ENCODE peak calls at places on chromosomes 1 and 21, in four cellular contexts. X, W, C and B are unnamed samples.

GRCh38 chr1:56411484-56412180 is 167.7 kb downstream of the PLPP3 start:
- DNase-seq in X (no peak), W (no peak), C (peak), B (no peak)

GRCh38 chr1:53448241-53448841 is 10.9 kb upstream of the DMRTB1 start:
- DNase-seq in X (no peak), W (no peak), C (no peak), B (no peak)

GRCh38 chr1:60160141-60160540 is 86.6 kb upstream of the C1orf87 start:
- DNase-seq in X (no peak), W (no peak), C (no peak), B (no peak)

GRCh38 chr1:223444411-223444810 is 51.2 kb downstream of the CCDC185 start:
- DNase-seq in X (no peak), W (no peak), C (no peak), B (no peak)

GRCh38 chr1:119988316-119989067 is 81.0 kb downstream of the NOTCH2 start:
- DNase-seq in X (no peak), W (no peak), C (no peak), B (no peak)

GRCh38 chr21:44449473-44450363 is 5.6 kb upstream of the LRRC3 start:
- DNase-seq in X (no peak), W (no peak), C (peak), B (no peak)

GRCh38 chr1:112704511-112704907 is 2.4 kb downstream of the RHOC start:
- DNase-seq in X (no peak), W (no peak), C (no peak), B (no peak)

GRCh38 chr1:21939650-21940374 is 2.7 kb upstream of the HSPG2 start:
- DNase-seq in X (no peak), W (peak), C (peak), B (peak)

GRCh38 chr1:154730251-154730650 is 122.3 kb upstream of the ADAR start:
- DNase-seq in X (no peak), W (no peak), C (no peak), B (no peak)

GRCh38 chr1:29239142-29239541 is 2.8 kb downstream of the PTPRU start:
- DNase-seq in X (no peak), W (no peak), C (no peak), B (peak)

GRCh38 chr1:234533034-234533571 is 54.1 kb upstream of the TARBP1 start:
- DNase-seq in X (no peak), W (peak), C (peak), B (peak)

GRCh38 chr1:12152106-12152891 is 14.5 kb upstream of the TNFRSF1B start:
- DNase-seq in X (no peak), W (no peak), C (no peak), B (no peak)

GRCh38 chr1:58903450-58904298 is 119.8 kb upstream of the JUN start:
- DNase-seq in X (peak), W (peak), C (peak), B (peak)

GRCh38 chr1:78491311-78492071 is 717 bp downstream of the PTGFR start:
- DNase-seq in X (peak), W (peak), C (peak), B (peak)

GRCh38 chr1:13550663-13551062 is 33.0 kb upstream of the PDPN start:
- DNase-seq in X (no peak), W (no peak), C (no peak), B (no peak)

GRCh38 chr1:40980453-40981121 is 1.1 kb downstream of the CTPS1 start:
- DNase-seq in X (no peak), W (no peak), C (no peak), B (peak)

GRCh38 chr1:192830596-192831241 is 21.9 kb downstream of the RGS2 start:
- DNase-seq in X (no peak), W (no peak), C (no peak), B (no peak)

GRCh38 chr1:116076831-116077230 is 34.4 kb upstream of the MAB21L3 start:
- DNase-seq in X (no peak), W (no peak), C (no peak), B (no peak)

GRCh38 chr1:199821029-199821779 is 206.3 kb upstream of the NR5A2 start:
- DNase-seq in X (no peak), W (no peak), C (no peak), B (no peak)

GRCh38 chr1:151805066-151805820 is at the start of gene LINGO4:
- DNase-seq in X (no peak), W (no peak), C (no peak), B (peak)

GRCh38 chr1:100847481-100847880 is 47.2 kb downstream of the EXTL2 start:
- DNase-seq in X (no peak), W (no peak), C (no peak), B (no peak)

GRCh38 chr1:3675436-3675835 is 23.1 kb downstream of the TP73 start:
- DNase-seq in X (no peak), W (peak), C (no peak), B (no peak)

GRCh38 chr1:186164773-186165172 is 210.3 kb downstream of the TPR start:
- DNase-seq in X (no peak), W (no peak), C (no peak), B (no peak)

GRCh38 chr1:18482721-18483425 is 2.1 kb downstream of the KLHDC7A start:
- DNase-seq in X (no peak), W (no peak), C (no peak), B (peak)

GRCh38 chr1:24418898-24419628 is 3.5 kb downstream of the NIPAL3 start:
- DNase-seq in X (no peak), W (no peak), C (no peak), B (peak)

GRCh38 chr1:232718928-232719927 is 86.0 kb upstream of the MAP10 start:
- DNase-seq in X (no peak), W (no peak), C (no peak), B (no peak)

GRCh38 chr21:34722684-34723300 is 54.0 kb downstream of the CLIC6 start:
- DNase-seq in X (peak), W (no peak), C (no peak), B (no peak)

GRCh38 chr1:57132993-57133614 is 167.3 kb upstream of the C8B start:
- DNase-seq in X (no peak), W (no peak), C (no peak), B (no peak)

GRCh38 chr21:46003575-46004007 is 22.0 kb downstream of the COL6A1 start:
- DNase-seq in X (peak), W (no peak), C (peak), B (peak)

GRCh38 chr21:31455506-31455905 is 111.4 kb upstream of the TIAM1 start:
- DNase-seq in X (no peak), W (no peak), C (no peak), B (no peak)

GRCh38 chr1:31796707-31797106 is 19.1 kb downstream of the SPOCD1 start:
- DNase-seq in X (no peak), W (no peak), C (peak), B (no peak)

GRCh38 chr1:220680085-220680687 is 10.0 kb upstream of the C1orf115 start:
- DNase-seq in X (no peak), W (no peak), C (no peak), B (no peak)

GRCh38 chr1:30743584-30744059 is 14.0 kb downstream of the LAPTM5 start:
- DNase-seq in X (no peak), W (no peak), C (no peak), B (no peak)

GRCh38 chr1:83065952-83066727 is 932.8 kb downstream of the TTLL7 start:
- DNase-seq in X (no peak), W (no peak), C (no peak), B (no peak)

GRCh38 chr21:32597205-32597604 is 11.9 kb upstream of the TCP10L start:
- DNase-seq in X (no peak), W (no peak), C (no peak), B (no peak)

GRCh38 chr1:107196973-107197562 is 56.2 kb downstream of the NTNG1 start:
- DNase-seq in X (no peak), W (no peak), C (no peak), B (no peak)
- TF ChIP-seq CTCF in X (peak), W (no peak), C (no peak), B (no peak)

GRCh38 chr1:205985330-205986005 is 17.7 kb downstream of the RAB7B start:
- DNase-seq in X (no peak), W (no peak), C (no peak), B (no peak)

GRCh38 chr1:205986848-205987247 is 16.3 kb downstream of the RAB7B start:
- DNase-seq in X (no peak), W (no peak), C (no peak), B (no peak)

GRCh38 chr1:205983925-205984725 is 19.1 kb downstream of the RAB7B start:
- DNase-seq in X (peak), W (peak), C (peak), B (peak)

GRCh38 chr1:205988585-205988995 is 14.6 kb downstream of the RAB7B start:
- DNase-seq in X (no peak), W (peak), C (no peak), B (no peak)

GRCh38 chr1:205986291-205986690 is 16.9 kb downstream of the RAB7B start:
- DNase-seq in X (no peak), W (no peak), C (no peak), B (no peak)
- TF ChIP-seq CTCF in X (no peak), W (no peak), C (no peak), B (no peak)

GRCh38 chr1:1853593-1854257 is 37.2 kb downstream of the GNB1 start:
- DNase-seq in X (no peak), W (no peak), C (no peak), B (no peak)

GRCh38 chr1:1862905-1863547 is 27.9 kb downstream of the GNB1 start:
- DNase-seq in X (no peak), W (no peak), C (no peak), B (no peak)

GRCh38 chr1:1861339-1861730 is 29.6 kb downstream of the GNB1 start:
- DNase-seq in X (no peak), W (no peak), C (no peak), B (no peak)

GRCh38 chr1:1857096-1857703 is 33.7 kb downstream of the GNB1 start:
- DNase-seq in X (no peak), W (no peak), C (no peak), B (no peak)

DNA sequence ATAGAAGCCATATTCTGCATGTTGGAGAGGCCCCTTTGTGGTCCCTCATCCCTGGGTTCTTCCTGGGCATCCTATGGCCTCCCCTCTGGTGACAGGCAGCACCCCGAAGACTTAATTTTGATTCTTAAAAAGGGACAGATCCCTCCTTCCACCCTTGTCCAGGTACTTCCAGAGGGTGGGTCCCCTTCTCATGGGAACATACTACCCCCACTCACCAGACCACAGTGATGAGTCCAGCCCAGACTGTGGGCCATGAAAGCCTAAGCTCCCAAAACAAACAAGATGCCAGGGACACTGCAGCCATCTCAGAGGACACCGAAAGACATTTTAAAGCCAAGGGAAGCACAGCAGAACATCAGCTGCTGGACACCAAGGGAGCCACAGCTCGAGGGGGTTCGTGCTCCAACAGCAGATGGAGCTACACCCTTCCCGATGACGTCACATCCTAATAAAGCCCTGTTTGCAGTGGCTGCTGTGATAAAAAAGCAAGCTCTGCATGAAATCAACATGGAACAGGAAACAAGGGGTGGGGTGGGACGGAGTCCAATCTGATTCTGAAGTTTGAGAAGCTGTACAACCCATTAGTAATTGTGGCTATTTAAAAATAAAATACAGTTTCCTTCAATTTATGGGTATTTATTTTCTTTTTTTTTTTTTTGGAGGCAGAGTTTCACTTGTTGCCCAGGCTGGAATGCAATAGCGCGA is 32.4 kb downstream of the GNB1 start:
- DNase-seq in X (no peak), W (peak), C (peak), B (peak)
- TF ChIP-seq CTCF in X (peak), W (peak), C (no peak), B (no peak)

GRCh38 chr1:227037121-227037520 is 97.0 kb downstream of the COQ8A start:
- DNase-seq in X (no peak), W (no peak), C (no peak), B (no peak)

GRCh38 chr1:227033880-227034279 is 93.8 kb downstream of the COQ8A start:
- DNase-seq in X (no peak), W (no peak), C (no peak), B (no peak)

GRCh38 chr1:227038401-227038800 is 98.3 kb downstream of the COQ8A start:
- DNase-seq in X (no peak), W (no peak), C (no peak), B (no peak)

GRCh38 chr1:227032396-227032795 is 92.3 kb downstream of the COQ8A start:
- DNase-seq in X (no peak), W (no peak), C (no peak), B (no peak)

DNA sequence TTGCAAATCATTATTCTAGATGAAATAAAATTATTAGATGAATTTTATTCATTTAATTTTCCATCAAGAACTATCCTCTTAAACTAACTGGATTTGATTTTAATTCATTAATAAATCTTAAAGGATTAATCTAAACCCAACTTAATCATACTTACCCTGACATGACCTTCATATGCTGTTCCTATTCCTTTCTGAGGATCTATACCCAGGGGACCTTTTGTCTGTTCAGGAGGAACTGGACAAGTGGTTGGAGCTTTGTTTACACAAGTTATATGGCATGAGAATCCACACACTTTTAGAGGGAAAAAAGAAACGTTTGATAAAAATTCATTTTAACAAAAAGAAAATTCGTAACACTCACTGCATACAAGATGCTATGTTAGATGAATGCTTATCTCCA is 95.2 kb downstream of the COQ8A start:
- DNase-seq in X (no peak), W (no peak), C (no peak), B (no peak)
- TF ChIP-seq CTCF in X (no peak), W (no peak), C (no peak), B (no peak)

GRCh38 chr1:184635347-184636155 is 119.1 kb downstream of the EDEM3 start:
- DNase-seq in X (no peak), W (no peak), C (no peak), B (no peak)
- TF ChIP-seq CTCF in X (no peak), W (no peak), C (no peak), B (no peak)